ENCODE peak calls at places on chromosome 6, in five cellular contexts. E is dorsolateral prefrontal cortex, D is NCI-H2029, N is KG1, M is kidney tubule cell. T is an unnamed sample.
A peak's percentile ranks its signal among the peaks of the same experiment; 100 is the strongest.

GRCh38 chr6:64224819-64225218 is 589.2 kb downstream of the PHF3 start:
- DNase-seq in E (peak; percentile 65), D (no peak), N (no peak), M (no peak), T (no peak)

GRCh38 chr6:108543165-108543940 is 17.4 kb upstream of the FOXO3 start:
- DNase-seq in E (no peak), D (no peak), N (no peak), M (no peak), T (no peak)

GRCh38 chr6:15429146-15430110 is 183.6 kb downstream of the JARID2 start:
- DNase-seq in E (no peak), D (no peak), N (no peak), M (peak; percentile 79), T (peak; percentile 63)

GRCh38 chr6:170416303-170416702 is 109.7 kb downstream of the FAM120B start:
- DNase-seq in E (no peak), D (no peak), N (no peak), M (no peak), T (no peak)

GRCh38 chr6:17381429-17382147 is 11.8 kb upstream of the CAP2 start:
- DNase-seq in E (peak; percentile 67), D (no peak), N (no peak), M (no peak), T (no peak)

GRCh38 chr6:99064769-99065168 is 117.0 kb upstream of the FBXL4 start:
- DNase-seq in E (no peak), D (no peak), N (no peak), M (peak; percentile 2), T (no peak)

GRCh38 chr6:15879372-15880261 is 216.8 kb upstream of the DTNBP1 start:
- DNase-seq in E (no peak), D (peak; percentile 85), N (peak; percentile 49), M (no peak), T (no peak)

GRCh38 chr6:17054647-17055046 is 47.2 kb upstream of the STMND1 start:
- DNase-seq in E (no peak), D (no peak), N (no peak), M (peak; percentile 32), T (no peak)

GRCh38 chr6:42269553-42269952 is 51.9 kb upstream of the MRPS10 start:
- DNase-seq in E (no peak), D (no peak), N (no peak), M (no peak), T (no peak)

GRCh38 chr6:151561238-151561637 is 67.4 kb downstream of the CCDC170 start:
- DNase-seq in E (no peak), D (no peak), N (no peak), M (no peak), T (no peak)

GRCh38 chr6:42704251-42704936 is 18.0 kb downstream of the PRPH2 start:
- DNase-seq in E (peak; percentile 56), D (peak; percentile 68), N (no peak), M (no peak), T (no peak)

T was measured in RCC 7860.